ENCODE peak calls at places on chromosome 17, in four cellular contexts. B, N, S and L are unnamed samples.

GRCh38 chr17:42276609-42277341 is 584 bp upstream of the STAT5B start:
- DNase-seq in B (peak; percentile 85), N (peak; percentile 85), S (no peak), L (peak; percentile 73)

GRCh38 chr17:42679001-42679491 is 2.3 kb upstream of the PLEKHH3 start:
- DNase-seq in B (peak; percentile 75), N (peak; percentile 78), S (no peak), L (no peak)

GRCh38 chr17:76485569-76485968 is 15.7 kb downstream of the RHBDF2 start:
- DNase-seq in B (no peak), N (no peak), S (no peak), L (no peak)

GRCh38 chr17:81917565-81918332 is at the start of gene SIRT7:
- DNase-seq in B (peak; percentile 85), N (peak; percentile 90), S (no peak), L (peak; percentile 80)

GRCh38 chr17:76441681-76442340 is 11.1 kb downstream of the UBE2O start:
- DNase-seq in B (no peak), N (no peak), S (no peak), L (no peak)

GRCh38 chr17:2400474-2400866 is 390 bp downstream of the MNT start:
- DNase-seq in B (peak; percentile 76), N (peak; percentile 89), S (no peak), L (peak; percentile 76)

GRCh38 chr17:64115871-64116534 is 13.9 kb downstream of the ERN1 start:
- DNase-seq in B (no peak), N (no peak), S (no peak), L (no peak)

GRCh38 chr17:75273968-75274708 is 3.1 kb upstream of the MIF4GD start:
- DNase-seq in B (no peak), N (no peak), S (no peak), L (no peak)

GRCh38 chr17:59565959-59566324 is 532 bp downstream of the DHX40 start:
- DNase-seq in B (peak; percentile 61), N (peak; percentile 66), S (no peak), L (peak; percentile 56)

GRCh38 chr17:44522883-44523671 is 19.9 kb upstream of the GPATCH8 start:
- DNase-seq in B (peak; percentile 64), N (peak; percentile 85), S (no peak), L (no peak)

GRCh38 chr17:51948128-51948527 is 210.4 kb downstream of the CA10 start:
- DNase-seq in B (no peak), N (no peak), S (no peak), L (no peak)

GRCh38 chr17:5948811-5949210 is 121.4 kb upstream of the WSCD1 start:
- DNase-seq in B (no peak), N (no peak), S (no peak), L (no peak)

GRCh38 chr17:18252160-18252559 is 6.4 kb downstream of the FLII start:
- DNase-seq in B (peak; percentile 36), N (no peak), S (no peak), L (no peak)

GRCh38 chr17:81338301-81339179 is 43.4 kb upstream of the SLC38A10 start:
- DNase-seq in B (peak; percentile 70), N (no peak), S (no peak), L (no peak)

GRCh38 chr17:56441331-56441730 is 152.2 kb upstream of the NOG start:
- DNase-seq in B (no peak), N (no peak), S (no peak), L (no peak)

GRCh38 chr17:65154770-65155589 is 17.8 kb downstream of the RGS9 start:
- DNase-seq in B (no peak), N (no peak), S (no peak), L (no peak)

GRCh38 chr17:18158022-18158600 is 25.5 kb upstream of the ALKBH5 start:
- DNase-seq in B (peak; percentile 96), N (peak; percentile 99), S (no peak), L (peak; percentile 93)

GRCh38 chr17:37516131-37516561 is 26.5 kb downstream of the DUSP14 start:
- DNase-seq in B (no peak), N (no peak), S (no peak), L (no peak)

GRCh38 chr17:59892251-59892848 is 393 bp downstream of the TUBD1 start:
- DNase-seq in B (no peak), N (no peak), S (no peak), L (no peak)

GRCh38 chr17:67636841-67637240 is 80.9 kb upstream of the NOL11 start:
- DNase-seq in B (no peak), N (peak; percentile 10), S (no peak), L (no peak)

GRCh38 chr17:82793974-82794620 is 42.2 kb downstream of the TBCD start:
- DNase-seq in B (no peak), N (no peak), S (no peak), L (no peak)

GRCh38 chr17:28334666-28335200 is 539 bp downstream of the IFT20 start:
- DNase-seq in B (no peak), N (no peak), S (no peak), L (no peak)

GRCh38 chr17:36124879-36125824 is 21.5 kb downstream of the CCL4 start:
- DNase-seq in B (no peak), N (no peak), S (no peak), L (no peak)

GRCh38 chr17:55454906-55455474 is 33.4 kb upstream of the MMD start:
- DNase-seq in B (no peak), N (no peak), S (peak; percentile 28), L (no peak)

GRCh38 chr17:76716146-76716833 is 5.5 kb upstream of the MXRA7 start:
- DNase-seq in B (no peak), N (peak; percentile 63), S (no peak), L (peak; percentile 70)

GRCh38 chr17:57465551-57465950 is 209.2 kb downstream of the MSI2 start:
- DNase-seq in B (no peak), N (no peak), S (no peak), L (no peak)

DNA sequence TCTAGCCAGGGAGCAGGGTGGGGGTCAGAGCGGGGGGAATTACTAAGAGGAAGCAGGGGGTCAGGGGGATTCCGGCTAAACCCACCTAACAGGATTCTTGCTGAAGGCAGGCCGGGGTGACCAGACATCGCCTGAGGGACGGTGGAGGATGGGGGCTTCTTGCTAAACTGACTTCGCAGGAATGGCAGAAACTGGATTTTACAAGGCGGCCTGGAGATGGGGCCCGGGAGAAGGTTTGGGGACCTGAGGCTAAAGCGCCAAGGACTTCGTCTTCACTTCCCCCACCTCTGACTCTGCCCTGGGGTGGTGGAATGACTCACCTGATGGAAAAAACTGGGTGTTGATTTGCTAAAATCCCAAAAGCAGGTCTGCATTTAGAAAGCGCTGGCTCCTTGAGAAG is 23.5 kb downstream of the LGALS3BP start:
- DNase-seq in B (no peak), N (no peak), S (no peak), L (no peak)
- H3K4me1 ChIP-seq in B (peaks cover 16% of the 10 kb centered on the region), N (peaks cover under 1% of the 10 kb centered on the region), S (peaks cover 2% of the 10 kb centered on the region), L (no peaks in the 10 kb centered on the region)

GRCh38 chr17:79864147-79864546 is 24.9 kb upstream of the CBX4 start:
- DNase-seq in B (no peak), N (no peak), S (no peak), L (no peak)
- H3K4me1 ChIP-seq in B (no peaks in the 10 kb centered on the region), N (no peaks in the 10 kb centered on the region), S (no peaks in the 10 kb centered on the region), L (peaks cover 5% of the 10 kb centered on the region)

DNA sequence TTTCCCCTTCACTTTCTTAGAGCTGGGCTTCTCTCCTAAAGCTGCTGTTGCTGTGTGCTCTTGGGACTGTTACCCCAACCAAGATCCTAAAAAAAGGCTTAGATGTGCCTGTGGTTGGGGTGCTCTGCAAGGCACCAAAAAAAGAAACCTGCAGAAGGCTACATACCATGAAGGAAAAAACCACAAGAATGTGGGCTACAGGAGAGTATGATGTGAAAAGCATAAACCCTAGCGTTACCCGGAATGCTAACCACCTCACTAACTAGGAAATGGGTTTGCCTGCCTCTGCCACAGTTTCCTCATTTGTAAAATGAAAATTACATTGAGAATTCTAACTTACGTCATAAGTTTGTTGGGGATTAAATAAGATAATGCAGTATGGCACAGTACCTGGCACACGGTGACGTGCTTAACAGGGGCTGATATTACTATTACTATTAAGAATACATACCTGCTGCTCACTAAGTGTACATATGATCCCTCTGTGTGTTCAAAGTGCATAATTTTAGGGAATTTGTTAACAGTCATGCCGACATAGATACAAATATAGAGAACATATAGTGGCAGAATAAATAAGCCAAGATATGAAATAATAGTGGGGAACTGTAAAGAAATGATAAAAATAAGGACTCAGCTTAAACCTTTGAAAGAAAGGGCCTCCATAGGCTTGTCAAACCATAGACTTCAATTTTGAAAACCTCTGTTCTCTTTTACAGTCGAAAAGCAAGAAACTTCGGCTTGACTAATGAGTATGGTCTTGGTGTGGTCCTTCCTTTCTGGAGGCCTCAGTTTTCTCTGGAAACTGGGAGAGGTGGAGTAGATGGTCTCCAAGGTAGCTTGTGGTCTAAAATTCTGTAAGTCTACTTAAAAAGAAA is 177.8 kb upstream of the TBX2 start:
- DNase-seq in B (no peak), N (no peak), S (no peak), L (peak; percentile 39)
- H3K4me1 ChIP-seq in B (no peaks in the 10 kb centered on the region), N (peaks cover 31% of the 10 kb centered on the region), S (peaks cover 9% of the 10 kb centered on the region), L (peaks cover 31% of the 10 kb centered on the region)

DNA sequence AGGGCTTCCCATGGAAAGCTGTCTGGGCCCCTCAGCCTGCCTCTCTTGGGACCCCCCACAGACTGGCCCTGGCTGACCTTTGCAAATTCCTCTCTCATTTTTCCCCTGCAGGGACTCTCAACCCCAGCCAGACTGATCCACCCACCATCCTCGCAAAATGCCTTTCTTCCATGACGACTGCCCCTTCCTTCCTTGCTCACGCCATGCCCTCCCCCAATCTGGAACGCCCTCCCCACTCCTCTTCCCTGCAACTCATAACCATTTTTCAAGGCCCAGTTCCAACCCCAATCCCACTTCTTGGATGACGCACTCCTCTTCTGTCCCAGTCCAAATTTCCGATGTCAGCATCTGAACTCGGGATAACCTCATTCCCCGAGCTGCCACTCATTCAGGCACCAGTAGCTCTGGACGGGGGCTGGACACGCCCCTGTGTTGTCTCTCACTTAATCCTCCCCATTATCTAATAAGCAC is 1.3 kb upstream of the DNAI2 start:
- DNase-seq in B (no peak), N (no peak), S (no peak), L (no peak)
- H3K4me1 ChIP-seq in B (peaks cover 15% of the 10 kb centered on the region), N (peaks cover 13% of the 10 kb centered on the region), S (no peaks in the 10 kb centered on the region), L (peaks cover 38% of the 10 kb centered on the region)